ENCODE peak calls at places on chromosomes 3 and 15, in seven cellular contexts. D is RWPE2, T is right cardiac atrium, Q is heart right ventricle, V is left colon, R is T-helper 17 cell, L is IMR-90. A is an unnamed sample.

GRCh38 chr3:149596136-149596770 is 61.6 kb downstream of the WWTR1 start:
- ATAC-seq in Q (no peak), V (no peak), L (peak), R (no peak), T (no peak), D (peak), A (peak)

GRCh38 chr15:58865420-58865880 is 68.0 kb downstream of the SLTM start:
- ATAC-seq in R (no peak), Q (peak), D (no peak), V (no peak), T (peak), L (peak), A (peak)

GRCh38 chr15:42148808-42149492 is 7.5 kb downstream of the PLA2G4F start:
- ATAC-seq in Q (peak), D (no peak), L (no peak), R (no peak), T (peak), V (no peak), A (no peak)

GRCh38 chr3:39255503-39256325 is 24.1 kb downstream of the CX3CR1 start:
- ATAC-seq in V (peak), L (no peak), R (peak), Q (peak), D (peak), T (peak), A (peak)

GRCh38 chr15:53448215-53449001 is 311.1 kb downstream of the WDR72 start:
- ATAC-seq in Q (no peak), R (no peak), L (no peak), D (no peak), T (no peak), V (no peak), A (no peak)

GRCh38 chr3:58482917-58483636 is 8.8 kb upstream of the KCTD6 start:
- ATAC-seq in L (no peak), Q (no peak), V (no peak), R (no peak), T (no peak), D (no peak), A (no peak)

GRCh38 chr3:67123914-67124313 is 125.8 kb downstream of the KBTBD8 start:
- ATAC-seq in Q (no peak), T (no peak), V (no peak), R (no peak), D (no peak), L (no peak), A (no peak)

GRCh38 chr15:64763462-64763861 is 11.9 kb downstream of the RBPMS2 start:
- ATAC-seq in Q (no peak), R (no peak), L (no peak), D (no peak), T (no peak), V (no peak), A (no peak)

GRCh38 chr3:119557874-119558264 is 1.5 kb downstream of the CD80 start:
- ATAC-seq in R (no peak), T (no peak), D (no peak), L (no peak), V (no peak), Q (no peak), A (no peak)

GRCh38 chr3:123339302-123339701 is 109.6 kb downstream of the ADCY5 start:
- ATAC-seq in L (no peak), T (no peak), V (no peak), R (no peak), Q (no peak), D (no peak), A (no peak)

GRCh38 chr3:61704807-61705206 is 143.4 kb downstream of the PTPRG start:
- ATAC-seq in T (no peak), D (no peak), V (no peak), L (no peak), R (no peak), Q (no peak), A (peak)

GRCh38 chr15:79089331-79089889 is 1.2 kb downstream of the RASGRF1 start:
- ATAC-seq in V (no peak), R (no peak), D (peak), L (no peak), Q (peak), T (no peak), A (no peak)

GRCh38 chr15:60323322-60323721 is 74.5 kb downstream of the ANXA2 start:
- ATAC-seq in T (no peak), Q (no peak), R (no peak), D (no peak), L (no peak), V (no peak), A (no peak)

GRCh38 chr3:62142280-62142679 is 231.1 kb downstream of the FEZF2 start:
- ATAC-seq in R (no peak), Q (no peak), T (no peak), V (no peak), L (no peak), D (no peak), A (no peak)

GRCh38 chr3:34212175-34212574 is 413.7 kb downstream of the PDCD6IP start:
- ATAC-seq in Q (no peak), V (peak), L (no peak), T (no peak), D (no peak), R (no peak), A (peak)

GRCh38 chr3:110344897-110345767 is 726.5 kb upstream of the NECTIN3 start:
- ATAC-seq in L (peak), D (no peak), V (no peak), R (no peak), Q (no peak), T (no peak), A (no peak)

GRCh38 chr3:196886175-196886574 is 18.5 kb downstream of the SENP5 start:
- ATAC-seq in R (no peak), D (no peak), Q (no peak), T (no peak), L (no peak), V (no peak), A (no peak)

GRCh38 chr15:45795487-45796069 is 160.7 kb downstream of the SQOR start:
- ATAC-seq in V (peak), D (peak), L (no peak), T (peak), Q (no peak), R (no peak), A (peak)

GRCh38 chr3:134928392-134928791 is 133.3 kb downstream of the EPHB1 start:
- ATAC-seq in V (no peak), L (no peak), Q (no peak), D (no peak), R (no peak), T (no peak), A (no peak)

GRCh38 chr15:87099916-87100315 is 1020.2 kb downstream of the AGBL1 start:
- ATAC-seq in T (no peak), L (no peak), R (no peak), V (no peak), Q (no peak), D (peak), A (no peak)

GRCh38 chr15:85764649-85765277 is 30.0 kb downstream of the KLHL25 start:
- ATAC-seq in L (peak), D (no peak), T (no peak), V (no peak), R (no peak), Q (no peak), A (no peak)

GRCh38 chr3:134260984-134261383 is 10.3 kb upstream of the RYK start:
- ATAC-seq in V (no peak), Q (no peak), D (no peak), L (no peak), R (no peak), T (no peak), A (no peak)

GRCh38 chr3:61111764-61112163 is 139.5 kb downstream of the FHIT start:
- ATAC-seq in V (peak), L (no peak), T (no peak), Q (no peak), D (no peak), R (no peak), A (no peak)